ENCODE peak calls at places on chromosomes 13 and 19, in six cellular contexts. K, N, C, P, U and X are unnamed samples.

GRCh38 chr13:110546933-110547332 is 14.6 kb downstream of the RAB20 start:
- DNase-seq in K (peak; percentile 95), N (no peak), C (no peak), P (no peak), U (no peak), X (no peak)

GRCh38 chr13:102020611-102021216 is 381.1 kb downstream of the FGF14 start:
- DNase-seq in K (no peak), N (no peak), C (no peak), P (no peak), U (no peak), X (no peak)

GRCh38 chr19:23596872-23597271 is 90.1 kb downstream of the ZNF675 start:
- DNase-seq in K (no peak), N (no peak), C (no peak), P (no peak), U (no peak), X (no peak)

GRCh38 chr19:10068205-10068604 is 17.9 kb upstream of the SHFL start:
- DNase-seq in K (no peak), N (no peak), C (no peak), P (no peak), U (no peak), X (no peak)

GRCh38 chr19:15812059-15812722 is 3.3 kb downstream of the OR10H1 start:
- DNase-seq in K (peak; percentile 11), N (peak; percentile 12), C (no peak), P (no peak), U (no peak), X (no peak)

GRCh38 chr19:13842294-13843103 is 34.4 kb upstream of the NANOS3 start:
- DNase-seq in K (peak; percentile 85), N (peak; percentile 74), C (no peak), P (no peak), U (no peak), X (no peak)

GRCh38 chr19:44093931-44094765 is at the start of gene ZNF224:
- DNase-seq in K (peak; percentile 95), N (peak; percentile 88), C (peak; percentile 86), P (peak; percentile 73), U (peak; percentile 78), X (no peak)

GRCh38 chr19:49106648-49107135 is 7.5 kb upstream of the LIN7B start:
- DNase-seq in K (peak; percentile 51), N (peak; percentile 12), C (no peak), P (peak; percentile 55), U (no peak), X (peak; percentile 71)

GRCh38 chr13:97367427-97367826 is 66.5 kb upstream of the RAP2A start:
- DNase-seq in K (no peak), N (no peak), C (no peak), P (no peak), U (peak; percentile 29), X (no peak)

GRCh38 chr19:44808463-44809371 is at the start of gene BCAM:
- DNase-seq in K (peak; percentile 81), N (no peak), C (peak; percentile 79), P (no peak), U (no peak), X (no peak)